ENCODE peak calls at places on chromosomes 6 and 20, in seven cellular contexts. I is neuronal stem cell, W is cardiac muscle cell, K is heart left ventricle, A is fibroblast of lung, B is aorta, Q is tibial artery. V is an unnamed sample. For H3K4me1, the result is how much of the 10 kb centered on the place peaks cover.

GRCh38 chr6:2524090-2524489 is 226.6 kb downstream of the MYLK4 start:
- DNase-seq in I (no peak), B (no peak), A (no peak), K (no peak), Q (no peak), W (no peak), V (no peak)

GRCh38 chr6:4129446-4129845 is 5.9 kb downstream of the ECI2 start:
- DNase-seq in W (no peak), I (no peak), B (no peak), K (no peak), A (peak), Q (no peak), V (no peak)

GRCh38 chr6:138944412-138944811 is 43.6 kb downstream of the REPS1 start:
- DNase-seq in Q (no peak), K (no peak), W (no peak), B (no peak), I (no peak), A (peak), V (no peak)

GRCh38 chr6:72855471-72855870 is 233.6 kb downstream of the KCNQ5 start:
- DNase-seq in Q (no peak), W (no peak), A (peak), B (no peak), I (no peak), K (no peak), V (no peak)

GRCh38 chr6:133254552-133255228 is 13.5 kb downstream of the EYA4 start:
- DNase-seq in I (no peak), Q (no peak), B (no peak), W (no peak), A (peak), K (no peak), V (no peak)

GRCh38 chr6:134437376-134437775 is 119.5 kb upstream of the SGK1 start:
- DNase-seq in I (no peak), W (no peak), B (no peak), A (peak), K (no peak), Q (peak), V (no peak)

GRCh38 chr20:56200456-56200855 is 48.1 kb upstream of the MC3R start:
- DNase-seq in W (no peak), K (no peak), I (no peak), B (no peak), Q (no peak), A (no peak), V (no peak)

GRCh38 chr6:41428402-41428994 is 93.1 kb downstream of the NCR2 start:
- DNase-seq in B (peak), Q (peak), A (no peak), W (no peak), K (peak), I (no peak), V (peak)

GRCh38 chr20:33812673-33813462 is 1.7 kb downstream of the CHMP4B start:
- DNase-seq in W (peak), K (no peak), I (no peak), Q (no peak), A (no peak), B (no peak), V (no peak)

GRCh38 chr6:102115911-102116310 is 722.4 kb downstream of the GRIK2 start:
- DNase-seq in Q (no peak), A (no peak), B (no peak), K (no peak), W (no peak), I (no peak), V (no peak)

GRCh38 chr20:32626859-32627636 is 41.9 kb upstream of the NOL4L start:
- DNase-seq in K (no peak), B (no peak), I (no peak), Q (no peak), W (no peak), A (no peak), V (no peak)

GRCh38 chr6:37550436-37550835 is 50.7 kb upstream of the CCDC167 start:
- DNase-seq in W (no peak), Q (no peak), A (peak), B (no peak), I (no peak), K (no peak), V (no peak)

GRCh38 chr20:59020938-59021551 is 1.8 kb downstream of the TUBB1 start:
- DNase-seq in I (no peak), A (peak), B (no peak), W (peak), Q (no peak), K (no peak), V (no peak)

GRCh38 chr6:164200071-164200470 is 785.6 kb downstream of the QKI start:
- DNase-seq in K (no peak), W (no peak), A (peak), B (no peak), I (no peak), Q (no peak), V (no peak)

GRCh38 chr6:149480502-149481280 is 4.1 kb downstream of the ZC3H12D start:
- DNase-seq in B (no peak), A (no peak), I (no peak), Q (no peak), W (no peak), K (no peak), V (no peak)

GRCh38 chr20:574297-574942 is 30.8 kb upstream of the CSNK2A1 start:
- DNase-seq in Q (no peak), A (no peak), I (no peak), K (peak), W (no peak), B (no peak), V (no peak)

GRCh38 chr6:10407018-10407673 is 7.7 kb downstream of the TFAP2A start:
- DNase-seq in K (no peak), A (no peak), I (no peak), Q (no peak), W (no peak), B (no peak), V (no peak)

GRCh38 chr6:149716181-149716580 is 1.7 kb downstream of the LATS1 start:
- DNase-seq in Q (no peak), I (no peak), K (no peak), A (no peak), B (no peak), W (no peak), V (no peak)

GRCh38 chr6:166173292-166173951 is 5.8 kb upstream of the TBXT start:
- DNase-seq in Q (no peak), B (no peak), W (peak), K (peak), A (no peak), I (no peak), V (no peak)
- H3K4me1 ChIP-seq in Q (under half), B (under half), W (under half), K (under half), A (under half), I (under half), V (under half)

GRCh38 chr6:13342414-13343019 is 14.2 kb upstream of the TBC1D7 start:
- DNase-seq in Q (no peak), B (no peak), A (no peak), W (no peak), I (no peak), K (no peak), V (no peak)
- H3K27ac ChIP-seq in Q (no peak), B (no peak), A (no peak), W (no peak), I (no peak), K (no peak), V (no peak)

DNA sequence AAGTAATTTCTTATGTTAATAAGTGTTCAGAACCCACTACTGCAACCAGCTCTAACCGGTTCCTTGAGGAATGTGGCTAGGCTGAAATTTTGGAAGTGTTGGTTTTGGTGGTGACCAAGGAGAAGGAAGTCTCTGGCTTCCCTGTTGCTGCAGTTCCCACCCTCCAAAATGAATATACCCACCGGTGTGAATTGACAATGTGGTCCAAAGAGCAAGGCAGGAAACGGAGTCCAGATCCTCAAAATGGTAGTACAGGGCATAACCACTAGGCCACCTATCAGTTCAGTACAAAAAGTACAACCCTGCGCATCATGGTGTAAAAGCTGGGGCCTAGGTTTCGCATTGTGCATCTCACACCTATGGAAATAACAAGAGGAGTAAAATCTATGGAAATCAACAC is 2.8 kb downstream of the ADNP start:
- DNase-seq in A (no peak), I (no peak), Q (no peak), K (no peak), B (no peak), W (no peak), V (no peak)
- H3K4me3 ChIP-seq in A (peak), I (peak), Q (no peak), K (no peak), B (no peak), W (peak), V (peak)

GRCh38 chr6:97047473-97048201 is 123.1 kb downstream of the KLHL32 start:
- DNase-seq in I (no peak), K (no peak), W (no peak), B (no peak), A (no peak), Q (no peak), V (no peak)
- H3K4me1 ChIP-seq in I (under half), K (under half), W (under half), B (under half), A (under half), Q (under half), V (under half)

GRCh38 chr20:20593447-20594170 is 118.8 kb downstream of the RALGAPA2 start:
- DNase-seq in W (peak), Q (no peak), A (peak), B (no peak), I (peak), K (no peak), V (no peak)

GRCh38 chr20:20594171-20594530 is 118.3 kb downstream of the RALGAPA2 start:
- DNase-seq in B (no peak), Q (no peak), K (no peak), I (peak), W (no peak), A (peak), V (no peak)
- H3K27ac ChIP-seq in B (no peak), Q (no peak), K (no peak), I (no peak), W (no peak), A (no peak), V (no peak)

DNA sequence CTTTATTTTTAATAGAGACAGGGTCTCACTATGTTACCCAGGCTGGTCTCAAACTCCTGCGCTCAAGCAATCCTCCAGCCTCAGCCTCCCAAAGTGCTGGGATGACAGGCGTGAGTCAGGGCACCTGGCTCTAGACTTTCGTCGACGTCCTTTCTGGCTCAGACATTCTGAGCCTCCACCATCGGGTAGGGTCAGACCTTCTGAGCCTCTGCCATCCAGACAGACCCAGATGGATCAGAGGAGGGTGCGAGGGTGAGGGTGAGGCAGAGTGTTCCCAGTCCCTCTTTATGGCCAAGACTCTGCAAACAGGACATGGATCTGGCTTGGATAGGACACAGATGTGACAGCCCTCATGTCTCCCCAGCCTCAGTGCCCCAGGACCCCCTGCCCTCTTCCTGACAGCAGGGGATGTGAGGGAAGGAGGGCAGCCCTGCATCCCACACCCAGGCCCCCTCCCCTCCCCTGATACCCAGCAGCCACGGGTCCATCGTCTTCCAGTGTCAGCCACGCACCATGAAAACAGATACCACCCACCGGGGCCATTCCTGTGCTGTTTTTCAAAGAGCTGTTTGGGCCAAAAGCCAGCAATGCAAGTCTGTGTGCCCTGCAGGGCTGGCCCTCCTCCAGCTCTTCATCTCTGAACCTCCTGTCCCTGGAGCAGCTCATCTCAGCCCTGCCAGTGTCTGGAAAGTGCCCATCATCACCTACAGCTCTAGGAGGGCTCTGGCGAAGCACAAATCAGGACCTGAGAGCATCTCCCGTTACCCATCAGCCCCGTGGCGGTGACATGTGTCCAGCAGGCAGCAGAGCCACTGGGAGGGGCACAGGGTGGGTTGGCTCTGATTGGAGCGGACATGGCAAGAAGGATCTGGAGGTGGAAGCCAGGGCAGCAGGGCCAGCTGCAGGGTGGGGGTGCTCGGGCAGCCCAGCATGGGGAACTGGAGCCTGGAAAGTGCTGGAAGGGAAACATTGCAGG is 208.4 kb downstream of the PREX1 start:
- DNase-seq in A (no peak), B (peak), W (no peak), Q (no peak), K (peak), I (no peak), V (no peak)
- H3K4me3 ChIP-seq in A (no peak), B (no peak), W (no peak), Q (no peak), K (no peak), I (no peak), V (no peak)

GRCh38 chr20:48906221-48906877 is 15.2 kb upstream of the ARFGEF2 start:
- DNase-seq in Q (no peak), I (no peak), A (no peak), W (no peak), B (no peak), K (no peak), V (no peak)
- H3K4me1 ChIP-seq in Q (under half), I (under half), A (under half), W (under half), B (under half), K (under half), V (under half)

GRCh38 chr6:146974346-146974745 is 229.9 kb upstream of the STXBP5 start:
- DNase-seq in Q (no peak), W (no peak), B (no peak), I (no peak), A (no peak), K (no peak), V (no peak)

GRCh38 chr6:146980900-146981329 is 223.3 kb upstream of the STXBP5 start:
- DNase-seq in B (no peak), I (no peak), K (no peak), W (no peak), Q (no peak), A (no peak), V (no peak)

GRCh38 chr6:146972526-146972925 is 231.7 kb upstream of the STXBP5 start:
- DNase-seq in I (no peak), B (no peak), A (peak), Q (no peak), W (no peak), K (no peak), V (no peak)

GRCh38 chr6:146975093-146975492 is 229.1 kb upstream of the STXBP5 start:
- DNase-seq in I (no peak), K (no peak), Q (no peak), A (no peak), B (no peak), W (no peak), V (no peak)
- H3K27ac ChIP-seq in I (no peak), K (no peak), Q (no peak), A (no peak), B (no peak), W (no peak), V (no peak)

V was measured in psoas muscle.